ENCODE peak calls at places on chromosome 10, in five cellular contexts. One of them, this sample, is unnamed.

GRCh38 chr10:133465191-133465949 is 11.6 kb downstream of the SCART1 start:
- DNase-seq in NCI-H1105: no peak
- DNase-seq in EH: no peak
- DNase-seq in GM23248: no peak
- DNase-seq in epithelial cell of esophagus: no peak
- DNase-seq in this sample: no peak

GRCh38 chr10:106557951-106558733 is 606.4 kb downstream of the SORCS1 start:
- DNase-seq in EH: peak; percentile 85
- DNase-seq in epithelial cell of esophagus: peak; percentile 36
- DNase-seq in NCI-H1105: no peak
- DNase-seq in GM23248: peak; percentile 40
- DNase-seq in this sample: no peak

GRCh38 chr10:71285180-71285545 is 33.9 kb upstream of the SLC29A3 start:
- DNase-seq in NCI-H1105: no peak
- DNase-seq in epithelial cell of esophagus: peak; percentile 36
- DNase-seq in EH: peak; percentile 50
- DNase-seq in GM23248: peak; percentile 65
- DNase-seq in this sample: peak; percentile 58

GRCh38 chr10:79562135-79562756 is 2.0 kb upstream of the SFTPA2 start:
- DNase-seq in NCI-H1105: no peak
- DNase-seq in epithelial cell of esophagus: peak; percentile 69
- DNase-seq in EH: peak; percentile 60
- DNase-seq in GM23248: peak; percentile 74
- DNase-seq in this sample: peak; percentile 62

GRCh38 chr10:13685885-13686284 is 99.1 kb downstream of the PRPF18 start:
- DNase-seq in epithelial cell of esophagus: peak; percentile 65
- DNase-seq in GM23248: no peak
- DNase-seq in EH: no peak
- DNase-seq in NCI-H1105: no peak
- DNase-seq in this sample: no peak

GRCh38 chr10:99814143-99814542 is 31.7 kb downstream of the ABCC2 start:
- DNase-seq in GM23248: no peak
- DNase-seq in EH: no peak
- DNase-seq in epithelial cell of esophagus: no peak
- DNase-seq in NCI-H1105: no peak
- DNase-seq in this sample: no peak

GRCh38 chr10:12448729-12449391 is 99.5 kb downstream of the CAMK1D start:
- DNase-seq in epithelial cell of esophagus: peak; percentile 61
- DNase-seq in GM23248: peak; percentile 87
- DNase-seq in EH: peak; percentile 65
- DNase-seq in NCI-H1105: no peak
- DNase-seq in this sample: peak; percentile 81

GRCh38 chr10:75788394-75789205 is 357.2 kb downstream of the LRMDA start:
- DNase-seq in epithelial cell of esophagus: peak; percentile 26
- DNase-seq in EH: peak; percentile 9
- DNase-seq in NCI-H1105: no peak
- DNase-seq in GM23248: peak; percentile 66
- DNase-seq in this sample: peak; percentile 30

GRCh38 chr10:110764378-110764777 is 107.3 kb upstream of the PDCD4 start:
- DNase-seq in epithelial cell of esophagus: peak; percentile 10
- DNase-seq in EH: no peak
- DNase-seq in GM23248: peak; percentile 44
- DNase-seq in NCI-H1105: no peak
- DNase-seq in this sample: no peak

GRCh38 chr10:52129410-52130178 is 184.5 kb upstream of the DKK1 start:
- DNase-seq in GM23248: no peak
- DNase-seq in NCI-H1105: no peak
- DNase-seq in EH: peak; percentile 5
- DNase-seq in epithelial cell of esophagus: no peak
- DNase-seq in this sample: no peak

GRCh38 chr10:113565364-113565763 is 12.5 kb downstream of the HABP2 start:
- DNase-seq in GM23248: no peak
- DNase-seq in epithelial cell of esophagus: peak; percentile 52
- DNase-seq in EH: peak; percentile 9
- DNase-seq in NCI-H1105: no peak
- DNase-seq in this sample: no peak

GRCh38 chr10:118980870-118981269 is 48.6 kb upstream of the NANOS1 start:
- DNase-seq in epithelial cell of esophagus: no peak
- DNase-seq in EH: no peak
- DNase-seq in NCI-H1105: no peak
- DNase-seq in GM23248: no peak
- DNase-seq in this sample: no peak

GRCh38 chr10:49139000-49139865 is 5.4 kb upstream of the FAM170B start:
- DNase-seq in EH: peak; percentile 95
- DNase-seq in NCI-H1105: no peak
- DNase-seq in GM23248: peak; percentile 89
- DNase-seq in epithelial cell of esophagus: no peak
- DNase-seq in this sample: peak; percentile 81

GRCh38 chr10:75229961-75230360 is 5.8 kb downstream of the COMTD1 start:
- DNase-seq in epithelial cell of esophagus: peak; percentile 35
- DNase-seq in GM23248: peak; percentile 69
- DNase-seq in EH: peak; percentile 56
- DNase-seq in NCI-H1105: no peak
- DNase-seq in this sample: no peak

GRCh38 chr10:13448216-13448615 is 80.6 kb downstream of the BEND7 start:
- DNase-seq in NCI-H1105: no peak
- DNase-seq in EH: no peak
- DNase-seq in epithelial cell of esophagus: peak; percentile 59
- DNase-seq in GM23248: peak; percentile 92
- DNase-seq in this sample: no peak

GRCh38 chr10:73865459-73866442 is 8.6 kb downstream of the CAMK2G start:
- DNase-seq in NCI-H1105: no peak
- DNase-seq in EH: no peak
- DNase-seq in epithelial cell of esophagus: no peak
- DNase-seq in GM23248: no peak
- DNase-seq in this sample: no peak

GRCh38 chr10:31646519-31646918 is 282.1 kb downstream of the ARHGAP12 start:
- DNase-seq in GM23248: peak; percentile 20
- DNase-seq in epithelial cell of esophagus: peak; percentile 25
- DNase-seq in EH: peak; percentile 36
- DNase-seq in NCI-H1105: no peak
- DNase-seq in this sample: no peak

GRCh38 chr10:14543048-14543903 is 212.6 kb upstream of the FRMD4A start:
- DNase-seq in EH: peak; percentile 35
- DNase-seq in GM23248: peak; percentile 20
- DNase-seq in NCI-H1105: no peak
- DNase-seq in epithelial cell of esophagus: no peak
- DNase-seq in this sample: no peak

GRCh38 chr10:88565072-88565471 is 18.0 kb downstream of the RNLS start:
- DNase-seq in EH: peak; percentile 52
- DNase-seq in epithelial cell of esophagus: peak; percentile 40
- DNase-seq in GM23248: peak; percentile 62
- DNase-seq in NCI-H1105: no peak
- DNase-seq in this sample: peak; percentile 47

GRCh38 chr10:127979566-127979965 is 72.7 kb downstream of the PTPRE start:
- DNase-seq in GM23248: no peak
- DNase-seq in NCI-H1105: no peak
- DNase-seq in epithelial cell of esophagus: no peak
- DNase-seq in EH: no peak
- DNase-seq in this sample: no peak

GRCh38 chr10:19077276-19077675 is 28.7 kb downstream of the MALRD1 start:
- DNase-seq in NCI-H1105: no peak
- DNase-seq in epithelial cell of esophagus: no peak
- DNase-seq in GM23248: no peak
- DNase-seq in EH: no peak
- DNase-seq in this sample: no peak

GRCh38 chr10:85786401-85786899 is 580.1 kb downstream of the GRID1 start:
- DNase-seq in NCI-H1105: no peak
- DNase-seq in EH: no peak
- DNase-seq in epithelial cell of esophagus: no peak
- DNase-seq in GM23248: no peak
- DNase-seq in this sample: no peak

GRCh38 chr10:117412469-117413005 is 37.3 kb upstream of the PDZD8 start:
- DNase-seq in EH: no peak
- DNase-seq in epithelial cell of esophagus: no peak
- DNase-seq in GM23248: no peak
- DNase-seq in NCI-H1105: no peak
- DNase-seq in this sample: no peak

GRCh38 chr10:79210672-79211071 is 136.6 kb upstream of the PPIF start:
- DNase-seq in NCI-H1105: no peak
- DNase-seq in epithelial cell of esophagus: no peak
- DNase-seq in GM23248: no peak
- DNase-seq in EH: no peak
- DNase-seq in this sample: no peak

GRCh38 chr10:70662362-70663220 is 9.7 kb upstream of the ADAMTS14 start:
- DNase-seq in epithelial cell of esophagus: no peak
- DNase-seq in EH: peak; percentile 71
- DNase-seq in GM23248: no peak
- DNase-seq in NCI-H1105: no peak
- DNase-seq in this sample: no peak

GRCh38 chr10:71887767-71888166 is 36.7 kb upstream of the PSAP start:
- DNase-seq in EH: no peak
- DNase-seq in epithelial cell of esophagus: no peak
- DNase-seq in GM23248: peak; percentile 27
- DNase-seq in NCI-H1105: no peak
- DNase-seq in this sample: no peak

GRCh38 chr10:30282226-30282625 is 66.9 kb downstream of the MTPAP start:
- DNase-seq in epithelial cell of esophagus: no peak
- DNase-seq in NCI-H1105: no peak
- DNase-seq in EH: peak; percentile 4
- DNase-seq in GM23248: peak; percentile 16
- DNase-seq in this sample: no peak

GRCh38 chr10:101007099-101007711 is 7.6 kb downstream of the LZTS2 start:
- DNase-seq in epithelial cell of esophagus: no peak
- DNase-seq in NCI-H1105: no peak
- DNase-seq in GM23248: no peak
- DNase-seq in EH: no peak
- DNase-seq in this sample: no peak

GRCh38 chr10:106705576-106706526 is 458.7 kb downstream of the SORCS1 start:
- DNase-seq in epithelial cell of esophagus: peak; percentile 68
- DNase-seq in GM23248: peak; percentile 75
- DNase-seq in NCI-H1105: peak; percentile 26
- DNase-seq in EH: peak; percentile 66
- DNase-seq in this sample: peak; percentile 43

GRCh38 chr10:72254891-72255568 is 18.7 kb upstream of the DDIT4 start:
- DNase-seq in EH: peak; percentile 77
- DNase-seq in GM23248: peak; percentile 80
- DNase-seq in NCI-H1105: no peak
- DNase-seq in epithelial cell of esophagus: peak; percentile 66
- DNase-seq in this sample: peak; percentile 90